ENCODE peak calls at places on chromosomes 4 and X, in five cellular contexts. R is Panc1, D is choroid plexus epithelial cell, N is nephron progenitor cell, P is retinal pigment epithelial cell. M is an unnamed sample.

GRCh38 chrX:82648062-82648461 is 860.0 kb upstream of the POU3F4 start:
- DNase-seq in R (no peak), D (peak), N (no peak), P (no peak), M (peak)

GRCh38 chr4:6596948-6597347 is 22.0 kb downstream of the MAN2B2 start:
- DNase-seq in R (no peak), D (no peak), N (no peak), P (no peak), M (no peak)

GRCh38 chrX:107726809-107727534 is 48.6 kb downstream of the TSC22D3 start:
- DNase-seq in R (no peak), D (no peak), N (no peak), P (no peak), M (no peak)

GRCh38 chr4:103046416-103047290 is 27.1 kb upstream of the SLC9B1 start:
- DNase-seq in R (peak), D (peak), N (peak), P (peak), M (peak)

GRCh38 chr4:39348371-39349265 is 17.5 kb downstream of the RFC1 start:
- DNase-seq in R (no peak), D (peak), N (no peak), P (no peak), M (no peak)

GRCh38 chr4:24510091-24510490 is 74.3 kb downstream of the DHX15 start:
- DNase-seq in R (no peak), D (no peak), N (no peak), P (no peak), M (no peak)

GRCh38 chr4:31100551-31100950 is 380.4 kb downstream of the PCDH7 start:
- DNase-seq in R (no peak), D (peak), N (no peak), P (no peak), M (no peak)

GRCh38 chr4:87865288-87865687 is 32.5 kb downstream of the MEPE start:
- DNase-seq in R (no peak), D (peak), N (no peak), P (no peak), M (no peak)

GRCh38 chrX:87571965-87572364 is 54.4 kb downstream of the KLHL4 start:
- DNase-seq in R (no peak), D (peak), N (no peak), P (no peak), M (no peak)

GRCh38 chr4:112817933-112818921 is 181.3 kb downstream of the LARP7 start:
- DNase-seq in R (peak), D (peak), N (peak), P (peak), M (peak)

GRCh38 chrX:56795309-56795868 is 66.3 kb downstream of the NBDY start:
- DNase-seq in R (no peak), D (no peak), N (no peak), P (no peak), M (no peak)

GRCh38 chr4:185396724-185397402 is at the start of gene ANKRD37:
- DNase-seq in R (no peak), D (peak), N (no peak), P (peak), M (peak)

GRCh38 chr4:123352240-123352945 is 44.2 kb upstream of the SPRY1 start:
- DNase-seq in R (no peak), D (peak), N (no peak), P (peak), M (no peak)

GRCh38 chr4:54439831-54440243 is 210.7 kb downstream of the PDGFRA start:
- DNase-seq in R (no peak), D (peak), N (no peak), P (peak), M (no peak)

GRCh38 chr4:122826000-122826595 is 533 bp upstream of the FGF2 start:
- DNase-seq in R (no peak), D (peak), N (no peak), P (no peak), M (no peak)

GRCh38 chr4:184664445-184665210 is 15.1 kb downstream of the PRIMPOL start:
- DNase-seq in R (no peak), D (peak), N (no peak), P (no peak), M (no peak)

GRCh38 chrX:124344246-124344645 is 2.1 kb upstream of the SH2D1A start:
- DNase-seq in R (no peak), D (no peak), N (no peak), P (no peak), M (no peak)

GRCh38 chr4:115219862-115220261 is 106.4 kb upstream of the NDST4 start:
- DNase-seq in R (no peak), D (no peak), N (no peak), P (no peak), M (no peak)

GRCh38 chrX:40107291-40108083 is 9.7 kb upstream of the BCOR start:
- DNase-seq in R (no peak), D (no peak), N (peak), P (peak), M (peak)

GRCh38 chr4:175419120-175419774 is 392.8 kb downstream of the GPM6A start:
- DNase-seq in R (peak), D (peak), N (no peak), P (peak), M (peak)

GRCh38 chr4:74777531-74777930 is 16.8 kb downstream of the BTC start:
- DNase-seq in R (no peak), D (no peak), N (no peak), P (no peak), M (no peak)

GRCh38 chrX:44071847-44072545 is 98.8 kb upstream of the NDP start:
- DNase-seq in R (no peak), D (peak), N (no peak), P (peak), M (no peak)

GRCh38 chr4:48780867-48781219 is 764 bp upstream of the FRYL start:
- DNase-seq in R (no peak), D (peak), N (no peak), P (no peak), M (peak)

GRCh38 chr4:75633846-75634245 is 3.5 kb upstream of the CDKL2 start:
- DNase-seq in R (no peak), D (peak), N (no peak), P (no peak), M (no peak)

GRCh38 chr4:142449771-142450373 is 396.2 kb downstream of the INPP4B start:
- DNase-seq in R (no peak), D (no peak), N (no peak), P (no peak), M (no peak)

GRCh38 chr4:40546506-40546905 is 83.2 kb downstream of the RBM47 start:
- DNase-seq in R (no peak), D (no peak), N (no peak), P (no peak), M (no peak)

GRCh38 chr4:155787113-155787710 is 28.4 kb downstream of the GUCY1B1 start:
- DNase-seq in R (peak), D (peak), N (peak), P (no peak), M (peak)

GRCh38 chr4:48315728-48316630 is 25.4 kb upstream of the SLAIN2 start:
- DNase-seq in R (no peak), D (peak), N (no peak), P (no peak), M (peak)

GRCh38 chrX:47278684-47279083 is 45.9 kb downstream of the USP11 start:
- DNase-seq in R (no peak), D (peak), N (no peak), P (no peak), M (no peak)

GRCh38 chr4:8176547-8177399 is 18.2 kb upstream of the ABLIM2 start:
- DNase-seq in R (peak), D (peak), N (peak), P (no peak), M (peak)

GRCh38 chr4:89251396-89251795 is 56.2 kb downstream of the GPRIN3 start:
- DNase-seq in R (no peak), D (no peak), N (no peak), P (no peak), M (no peak)

GRCh38 chr4:40177591-40177990 is 19.2 kb upstream of the RHOH start:
- DNase-seq in R (no peak), D (no peak), N (no peak), P (no peak), M (no peak)

GRCh38 chr4:102343964-102344519 is 1.2 kb downstream of the SLC39A8 start:
- DNase-seq in R (no peak), D (no peak), N (no peak), P (peak), M (no peak)

GRCh38 chr4:145882594-145882993 is 56.0 kb downstream of the ZNF827 start:
- DNase-seq in R (no peak), D (no peak), N (no peak), P (no peak), M (no peak)

GRCh38 chr4:176467011-176467410 is 147.2 kb downstream of the SPCS3 start:
- DNase-seq in R (no peak), D (peak), N (no peak), P (no peak), M (no peak)

GRCh38 chrX:78514852-78515251 is 144.3 kb downstream of the RTL3 start:
- DNase-seq in R (no peak), D (no peak), N (no peak), P (no peak), M (no peak)

GRCh38 chrX:101415180-101416130 is 7.4 kb downstream of the HNRNPH2 start:
- DNase-seq in R (peak), D (peak), N (peak), P (no peak), M (peak)

GRCh38 chr4:27308379-27308778 is 447.7 kb downstream of the STIM2 start:
- DNase-seq in R (no peak), D (no peak), N (no peak), P (no peak), M (no peak)

GRCh38 chrX:109199726-109200125 is 282.2 kb downstream of the GUCY2F start:
- DNase-seq in R (no peak), D (peak), N (no peak), P (no peak), M (no peak)

GRCh38 chr4:4425119-4425690 is 38.3 kb downstream of the NSG1 start:
- DNase-seq in R (no peak), D (peak), N (no peak), P (no peak), M (no peak)
- TF ChIP-seq CTCF in R (no peak), D (no peak), N (no peak), P (no peak), M (no peak)

GRCh38 chr4:166324321-166324720 is 451.3 kb downstream of the TLL1 start:
- DNase-seq in R (no peak), D (peak), N (peak), P (no peak), M (peak)
- TF ChIP-seq CTCF in R (peak), D (peak), N (peak), P (peak), M (peak)

DNA sequence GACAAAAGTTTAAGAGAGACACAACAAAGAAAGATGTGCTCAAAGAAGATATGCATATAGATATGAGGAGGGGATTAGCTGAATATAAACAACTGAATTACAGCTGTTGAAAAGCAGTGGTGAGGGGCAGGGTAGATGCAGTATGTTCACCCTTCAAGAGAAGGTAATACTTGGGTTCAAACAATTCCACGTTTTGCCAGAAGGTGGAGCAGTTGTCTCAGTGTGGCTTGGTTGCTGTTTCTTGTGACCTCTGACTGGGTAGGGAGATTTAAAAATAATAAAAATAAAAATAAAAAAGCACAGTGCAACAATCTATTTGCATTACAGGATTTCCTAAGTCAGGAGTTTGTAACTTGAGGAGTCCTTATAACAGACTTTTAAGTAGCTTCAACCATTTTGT is 23.3 kb downstream of the PHOX2B start:
- DNase-seq in R (no peak), D (no peak), N (no peak), P (no peak), M (no peak)
- TF ChIP-seq CTCF in R (peak), D (peak), N (no peak), P (peak), M (no peak)

DNA sequence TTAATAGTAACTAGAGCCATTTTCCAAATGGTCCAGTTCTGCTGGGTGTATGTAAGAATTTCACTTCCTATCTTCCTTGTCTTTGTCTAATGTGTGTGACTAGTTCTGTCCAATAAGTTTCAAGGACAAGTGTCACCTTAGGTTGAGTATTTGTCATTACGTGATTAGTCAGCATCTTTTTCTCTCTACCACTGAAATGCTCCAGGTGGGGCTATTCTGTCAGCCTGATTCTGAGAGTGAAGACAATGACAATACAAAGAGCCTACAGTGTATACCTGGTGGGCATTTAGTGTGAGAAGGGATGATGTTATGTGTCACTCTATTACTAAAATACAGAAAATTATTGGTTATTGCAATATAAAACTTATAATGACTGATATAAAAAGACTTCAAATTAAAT is 876.3 kb downstream of the C4orf33 start:
- DNase-seq in R (no peak), D (no peak), N (no peak), P (no peak), M (no peak)
- TF ChIP-seq CTCF in R (no peak), D (no peak), N (no peak), P (no peak), M (no peak)

DNA sequence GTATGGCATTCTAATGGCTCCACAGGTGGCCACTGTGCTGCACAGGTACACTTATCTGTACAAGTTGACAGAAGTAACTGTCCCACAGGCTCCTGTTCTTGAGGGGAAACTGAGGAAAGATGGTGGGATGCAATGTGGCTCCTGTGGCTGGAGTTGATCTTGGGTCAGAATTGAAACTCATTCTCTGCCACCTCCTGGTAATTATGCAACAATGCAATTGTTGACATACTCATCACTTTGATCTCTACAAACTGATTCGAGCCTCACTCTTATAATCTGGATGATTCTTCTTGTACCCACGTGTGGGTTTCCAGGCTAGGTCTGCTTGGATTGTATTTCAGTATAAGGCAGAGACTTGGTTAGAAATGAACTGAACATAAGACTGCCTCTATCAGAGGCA is 148.8 kb downstream of the CCNG2 start:
- DNase-seq in R (no peak), D (no peak), N (no peak), P (no peak), M (no peak)
- TF ChIP-seq CTCF in R (no peak), D (no peak), N (no peak), P (no peak), M (no peak)

M was measured in Calu3.